ENCODE peak calls at places on chromosomes 3 and 15, in four cellular contexts. One of them, this sample, is unnamed.

GRCh38 chr15:36595625-36596024 is 16.2 kb downstream of the CDIN1 start:
- DNase-seq in CD4-positive, alpha-beta memory T cell: no peak
- DNase-seq in activated CD4-positive, CD25-positive, alpha-beta regulatory T cell: no peak
- DNase-seq in NCI-H1092: no peak
- DNase-seq in this sample: no peak

GRCh38 chr15:28998511-28998910 is 112.7 kb downstream of the APBA2 start:
- DNase-seq in CD4-positive, alpha-beta memory T cell: no peak
- DNase-seq in activated CD4-positive, CD25-positive, alpha-beta regulatory T cell: no peak
- DNase-seq in NCI-H1092: no peak
- DNase-seq in this sample: no peak

GRCh38 chr3:45528429-45528828 is 66.1 kb upstream of the LIMD1 start:
- DNase-seq in CD4-positive, alpha-beta memory T cell: no peak
- DNase-seq in activated CD4-positive, CD25-positive, alpha-beta regulatory T cell: no peak
- DNase-seq in NCI-H1092: no peak
- DNase-seq in this sample: peak

GRCh38 chr15:68704496-68705021 is 116.1 kb downstream of the ANP32A start:
- DNase-seq in CD4-positive, alpha-beta memory T cell: no peak
- DNase-seq in activated CD4-positive, CD25-positive, alpha-beta regulatory T cell: no peak
- DNase-seq in NCI-H1092: no peak
- DNase-seq in this sample: no peak

GRCh38 chr3:184582998-184583344 is 21.4 kb downstream of the EPHB3 start:
- DNase-seq in CD4-positive, alpha-beta memory T cell: no peak
- DNase-seq in activated CD4-positive, CD25-positive, alpha-beta regulatory T cell: no peak
- DNase-seq in NCI-H1092: no peak
- DNase-seq in this sample: no peak

GRCh38 chr3:151584603-151585002 is 123.7 kb upstream of the IGSF10 start:
- DNase-seq in CD4-positive, alpha-beta memory T cell: no peak
- DNase-seq in activated CD4-positive, CD25-positive, alpha-beta regulatory T cell: no peak
- DNase-seq in NCI-H1092: no peak
- DNase-seq in this sample: peak

GRCh38 chr3:162525052-162525451 is 1028.4 kb downstream of the OTOL1 start:
- DNase-seq in CD4-positive, alpha-beta memory T cell: no peak
- DNase-seq in activated CD4-positive, CD25-positive, alpha-beta regulatory T cell: no peak
- DNase-seq in NCI-H1092: no peak
- DNase-seq in this sample: peak

GRCh38 chr15:88704791-88705768 is 66.3 kb downstream of the ISG20 start:
- DNase-seq in CD4-positive, alpha-beta memory T cell: no peak
- DNase-seq in activated CD4-positive, CD25-positive, alpha-beta regulatory T cell: no peak
- DNase-seq in NCI-H1092: no peak
- DNase-seq in this sample: peak

GRCh38 chr15:101269479-101270223 is 7.6 kb downstream of the SELENOS start:
- DNase-seq in CD4-positive, alpha-beta memory T cell: no peak
- DNase-seq in activated CD4-positive, CD25-positive, alpha-beta regulatory T cell: no peak
- DNase-seq in NCI-H1092: no peak
- DNase-seq in this sample: no peak

GRCh38 chr3:46214751-46215352 is 6.7 kb upstream of the CCR1 start:
- DNase-seq in CD4-positive, alpha-beta memory T cell: no peak
- DNase-seq in activated CD4-positive, CD25-positive, alpha-beta regulatory T cell: no peak
- DNase-seq in NCI-H1092: peak
- DNase-seq in this sample: peak

GRCh38 chr15:40157748-40158447 is 3.0 kb upstream of the BUB1B start:
- DNase-seq in CD4-positive, alpha-beta memory T cell: no peak
- DNase-seq in activated CD4-positive, CD25-positive, alpha-beta regulatory T cell: no peak
- DNase-seq in NCI-H1092: no peak
- DNase-seq in this sample: no peak

GRCh38 chr15:100902436-100903190 is 16.5 kb upstream of the LRRK1 start:
- DNase-seq in CD4-positive, alpha-beta memory T cell: no peak
- DNase-seq in activated CD4-positive, CD25-positive, alpha-beta regulatory T cell: no peak
- DNase-seq in NCI-H1092: peak
- DNase-seq in this sample: peak